ENCODE peak calls at places on chromosomes 16 and 17, in ten cellular contexts. One of them, this sample, is unnamed.

GRCh38 chr16:87051526-87052320 is 265.5 kb downstream of the C16orf95 start:
- DNase-seq in Right ventricle myocardium superior: no peak
- DNase-seq in GM20000: no peak
- DNase-seq in GM23248: no peak
- DNase-seq in effector CD4-positive, alpha-beta T cell: no peak
- DNase-seq in right cardiac atrium: no peak
- DNase-seq in iPS-NIHi11: no peak
- DNase-seq in AG10803: no peak
- DNase-seq in HFFc6: no peak
- DNase-seq in stimulated activated CD4-positive, alpha-beta T cell treated with anti-CD3 and anti-CD28 coated beads, Interleukin-2, amount 100 ng/mL, for 48 hours: no peak
- DNase-seq in this sample: no peak

GRCh38 chr17:81420769-81421462 is 25.7 kb downstream of the BAHCC1 start:
- DNase-seq in iPS-NIHi11: no peak
- DNase-seq in stimulated activated CD4-positive, alpha-beta T cell treated with anti-CD3 and anti-CD28 coated beads, Interleukin-2, amount 100 ng/mL, for 48 hours: no peak
- DNase-seq in right cardiac atrium: peak; percentile 87
- DNase-seq in GM23248: peak; percentile 77
- DNase-seq in AG10803: peak; percentile 68
- DNase-seq in HFFc6: no peak
- DNase-seq in effector CD4-positive, alpha-beta T cell: no peak
- DNase-seq in GM20000: no peak
- DNase-seq in Right ventricle myocardium superior: peak; percentile 82
- DNase-seq in this sample: no peak

GRCh38 chr16:75818491-75818890 is 92.2 kb upstream of the CPHXL start:
- DNase-seq in AG10803: no peak
- DNase-seq in iPS-NIHi11: no peak
- DNase-seq in Right ventricle myocardium superior: no peak
- DNase-seq in stimulated activated CD4-positive, alpha-beta T cell treated with anti-CD3 and anti-CD28 coated beads, Interleukin-2, amount 100 ng/mL, for 48 hours: no peak
- DNase-seq in right cardiac atrium: no peak
- DNase-seq in HFFc6: no peak
- DNase-seq in effector CD4-positive, alpha-beta T cell: no peak
- DNase-seq in GM20000: no peak
- DNase-seq in GM23248: peak; percentile 23
- DNase-seq in this sample: no peak

GRCh38 chr17:64085650-64086005 is 44.3 kb downstream of the ERN1 start:
- DNase-seq in right cardiac atrium: no peak
- DNase-seq in HFFc6: no peak
- DNase-seq in AG10803: no peak
- DNase-seq in Right ventricle myocardium superior: no peak
- DNase-seq in iPS-NIHi11: no peak
- DNase-seq in stimulated activated CD4-positive, alpha-beta T cell treated with anti-CD3 and anti-CD28 coated beads, Interleukin-2, amount 100 ng/mL, for 48 hours: no peak
- DNase-seq in GM20000: no peak
- DNase-seq in GM23248: no peak
- DNase-seq in effector CD4-positive, alpha-beta T cell: no peak
- DNase-seq in this sample: no peak

GRCh38 chr17:72691017-72691416 is 401.5 kb downstream of the SLC39A11 start:
- DNase-seq in Right ventricle myocardium superior: no peak
- DNase-seq in iPS-NIHi11: no peak
- DNase-seq in stimulated activated CD4-positive, alpha-beta T cell treated with anti-CD3 and anti-CD28 coated beads, Interleukin-2, amount 100 ng/mL, for 48 hours: no peak
- DNase-seq in right cardiac atrium: no peak
- DNase-seq in AG10803: no peak
- DNase-seq in HFFc6: no peak
- DNase-seq in effector CD4-positive, alpha-beta T cell: no peak
- DNase-seq in GM20000: no peak
- DNase-seq in GM23248: peak; percentile 38
- DNase-seq in this sample: no peak

GRCh38 chr17:14094676-14095075 is 25.4 kb downstream of the COX10 start:
- DNase-seq in GM23248: no peak
- DNase-seq in GM20000: no peak
- DNase-seq in stimulated activated CD4-positive, alpha-beta T cell treated with anti-CD3 and anti-CD28 coated beads, Interleukin-2, amount 100 ng/mL, for 48 hours: no peak
- DNase-seq in Right ventricle myocardium superior: no peak
- DNase-seq in effector CD4-positive, alpha-beta T cell: no peak
- DNase-seq in right cardiac atrium: no peak
- DNase-seq in AG10803: no peak
- DNase-seq in HFFc6: no peak
- DNase-seq in iPS-NIHi11: no peak
- DNase-seq in this sample: no peak

GRCh38 chr17:53006006-53006405 is 816.7 kb upstream of the KIF2B start:
- DNase-seq in Right ventricle myocardium superior: no peak
- DNase-seq in AG10803: no peak
- DNase-seq in right cardiac atrium: no peak
- DNase-seq in GM20000: no peak
- DNase-seq in HFFc6: no peak
- DNase-seq in stimulated activated CD4-positive, alpha-beta T cell treated with anti-CD3 and anti-CD28 coated beads, Interleukin-2, amount 100 ng/mL, for 48 hours: no peak
- DNase-seq in GM23248: no peak
- DNase-seq in iPS-NIHi11: no peak
- DNase-seq in effector CD4-positive, alpha-beta T cell: no peak
- DNase-seq in this sample: no peak

GRCh38 chr17:73420897-73421296 is 109.1 kb upstream of the CDC42EP4 start:
- DNase-seq in right cardiac atrium: no peak
- DNase-seq in stimulated activated CD4-positive, alpha-beta T cell treated with anti-CD3 and anti-CD28 coated beads, Interleukin-2, amount 100 ng/mL, for 48 hours: no peak
- DNase-seq in HFFc6: no peak
- DNase-seq in GM23248: peak; percentile 32
- DNase-seq in effector CD4-positive, alpha-beta T cell: no peak
- DNase-seq in Right ventricle myocardium superior: no peak
- DNase-seq in GM20000: no peak
- DNase-seq in iPS-NIHi11: peak; percentile 54
- DNase-seq in AG10803: no peak
- DNase-seq in this sample: no peak

GRCh38 chr17:40107266-40107980 is 7.0 kb upstream of the NR1D1 start:
- DNase-seq in effector CD4-positive, alpha-beta T cell: no peak
- DNase-seq in HFFc6: no peak
- DNase-seq in Right ventricle myocardium superior: no peak
- DNase-seq in stimulated activated CD4-positive, alpha-beta T cell treated with anti-CD3 and anti-CD28 coated beads, Interleukin-2, amount 100 ng/mL, for 48 hours: no peak
- DNase-seq in right cardiac atrium: no peak
- DNase-seq in GM20000: no peak
- DNase-seq in AG10803: peak; percentile 48
- DNase-seq in GM23248: peak; percentile 55
- DNase-seq in iPS-NIHi11: no peak
- DNase-seq in this sample: no peak

GRCh38 chr17:16052486-16052885 is 52.9 kb downstream of the TTC19 start:
- DNase-seq in effector CD4-positive, alpha-beta T cell: no peak
- DNase-seq in Right ventricle myocardium superior: no peak
- DNase-seq in GM20000: no peak
- DNase-seq in GM23248: no peak
- DNase-seq in HFFc6: peak; percentile 37
- DNase-seq in iPS-NIHi11: no peak
- DNase-seq in AG10803: peak; percentile 46
- DNase-seq in stimulated activated CD4-positive, alpha-beta T cell treated with anti-CD3 and anti-CD28 coated beads, Interleukin-2, amount 100 ng/mL, for 48 hours: no peak
- DNase-seq in right cardiac atrium: no peak
- DNase-seq in this sample: no peak

GRCh38 chr16:53864819-53865491 is 161.0 kb downstream of the FTO start:
- DNase-seq in effector CD4-positive, alpha-beta T cell: no peak
- DNase-seq in GM20000: no peak
- DNase-seq in right cardiac atrium: no peak
- DNase-seq in HFFc6: peak; percentile 7
- DNase-seq in Right ventricle myocardium superior: no peak
- DNase-seq in AG10803: no peak
- DNase-seq in iPS-NIHi11: no peak
- DNase-seq in GM23248: peak; percentile 57
- DNase-seq in stimulated activated CD4-positive, alpha-beta T cell treated with anti-CD3 and anti-CD28 coated beads, Interleukin-2, amount 100 ng/mL, for 48 hours: no peak
- DNase-seq in this sample: no peak

GRCh38 chr17:78266231-78266631 is 34.8 kb downstream of the TMEM235 start:
- DNase-seq in stimulated activated CD4-positive, alpha-beta T cell treated with anti-CD3 and anti-CD28 coated beads, Interleukin-2, amount 100 ng/mL, for 48 hours: no peak
- DNase-seq in GM20000: no peak
- DNase-seq in right cardiac atrium: peak; percentile 63
- DNase-seq in HFFc6: no peak
- DNase-seq in GM23248: no peak
- DNase-seq in AG10803: no peak
- DNase-seq in Right ventricle myocardium superior: peak; percentile 21
- DNase-seq in iPS-NIHi11: no peak
- DNase-seq in effector CD4-positive, alpha-beta T cell: no peak
- DNase-seq in this sample: peak; percentile 31

GRCh38 chr17:28505986-28506665 is at the start of gene FOXN1:
- DNase-seq in right cardiac atrium: no peak
- DNase-seq in Right ventricle myocardium superior: no peak
- DNase-seq in GM20000: no peak
- DNase-seq in HFFc6: no peak
- DNase-seq in GM23248: no peak
- DNase-seq in stimulated activated CD4-positive, alpha-beta T cell treated with anti-CD3 and anti-CD28 coated beads, Interleukin-2, amount 100 ng/mL, for 48 hours: no peak
- DNase-seq in AG10803: no peak
- DNase-seq in effector CD4-positive, alpha-beta T cell: no peak
- DNase-seq in iPS-NIHi11: no peak
- DNase-seq in this sample: no peak

GRCh38 chr16:29857133-29857760 is 5.8 kb downstream of the CDIPT start:
- DNase-seq in GM23248: peak; percentile 86
- DNase-seq in Right ventricle myocardium superior: no peak
- DNase-seq in AG10803: peak; percentile 95
- DNase-seq in GM20000: no peak
- DNase-seq in HFFc6: peak; percentile 78
- DNase-seq in right cardiac atrium: no peak
- DNase-seq in effector CD4-positive, alpha-beta T cell: no peak
- DNase-seq in iPS-NIHi11: no peak
- DNase-seq in stimulated activated CD4-positive, alpha-beta T cell treated with anti-CD3 and anti-CD28 coated beads, Interleukin-2, amount 100 ng/mL, for 48 hours: no peak
- DNase-seq in this sample: no peak

GRCh38 chr16:56669005-56669839 is at the start of gene MT1H:
- DNase-seq in AG10803: no peak
- DNase-seq in iPS-NIHi11: no peak
- DNase-seq in Right ventricle myocardium superior: no peak
- DNase-seq in right cardiac atrium: no peak
- DNase-seq in GM23248: no peak
- DNase-seq in HFFc6: no peak
- DNase-seq in effector CD4-positive, alpha-beta T cell: no peak
- DNase-seq in stimulated activated CD4-positive, alpha-beta T cell treated with anti-CD3 and anti-CD28 coated beads, Interleukin-2, amount 100 ng/mL, for 48 hours: no peak
- DNase-seq in GM20000: no peak
- DNase-seq in this sample: no peak

GRCh38 chr17:46190763-46191162 is 2.5 kb downstream of the KANSL1 start:
- DNase-seq in effector CD4-positive, alpha-beta T cell: no peak
- DNase-seq in right cardiac atrium: no peak
- DNase-seq in Right ventricle myocardium superior: no peak
- DNase-seq in HFFc6: no peak
- DNase-seq in GM23248: peak; percentile 48
- DNase-seq in iPS-NIHi11: no peak
- DNase-seq in stimulated activated CD4-positive, alpha-beta T cell treated with anti-CD3 and anti-CD28 coated beads, Interleukin-2, amount 100 ng/mL, for 48 hours: no peak
- DNase-seq in GM20000: no peak
- DNase-seq in AG10803: peak; percentile 25
- DNase-seq in this sample: no peak

GRCh38 chr17:76558210-76559095 is 18.6 kb downstream of the PRCD start:
- DNase-seq in HFFc6: peak; percentile 27
- DNase-seq in iPS-NIHi11: no peak
- DNase-seq in right cardiac atrium: no peak
- DNase-seq in GM20000: no peak
- DNase-seq in stimulated activated CD4-positive, alpha-beta T cell treated with anti-CD3 and anti-CD28 coated beads, Interleukin-2, amount 100 ng/mL, for 48 hours: no peak
- DNase-seq in AG10803: no peak
- DNase-seq in Right ventricle myocardium superior: no peak
- DNase-seq in effector CD4-positive, alpha-beta T cell: no peak
- DNase-seq in GM23248: peak; percentile 63
- DNase-seq in this sample: no peak

GRCh38 chr16:46577988-46578579 is 43.1 kb downstream of the SHCBP1 start:
- DNase-seq in HFFc6: no peak
- DNase-seq in stimulated activated CD4-positive, alpha-beta T cell treated with anti-CD3 and anti-CD28 coated beads, Interleukin-2, amount 100 ng/mL, for 48 hours: no peak
- DNase-seq in right cardiac atrium: no peak
- DNase-seq in GM20000: no peak
- DNase-seq in GM23248: no peak
- DNase-seq in iPS-NIHi11: no peak
- DNase-seq in Right ventricle myocardium superior: no peak
- DNase-seq in effector CD4-positive, alpha-beta T cell: no peak
- DNase-seq in AG10803: no peak
- DNase-seq in this sample: no peak

GRCh38 chr17:62882284-62882683 is 74.2 kb upstream of the MARCHF10 start:
- DNase-seq in GM20000: no peak
- DNase-seq in AG10803: no peak
- DNase-seq in iPS-NIHi11: no peak
- DNase-seq in effector CD4-positive, alpha-beta T cell: no peak
- DNase-seq in stimulated activated CD4-positive, alpha-beta T cell treated with anti-CD3 and anti-CD28 coated beads, Interleukin-2, amount 100 ng/mL, for 48 hours: no peak
- DNase-seq in Right ventricle myocardium superior: no peak
- DNase-seq in HFFc6: no peak
- DNase-seq in right cardiac atrium: no peak
- DNase-seq in GM23248: no peak
- DNase-seq in this sample: no peak

GRCh38 chr16:52964290-52964689 is 88.4 kb downstream of the CHD9NB start:
- DNase-seq in AG10803: peak; percentile 2
- DNase-seq in effector CD4-positive, alpha-beta T cell: no peak
- DNase-seq in GM23248: peak; percentile 25
- DNase-seq in HFFc6: no peak
- DNase-seq in Right ventricle myocardium superior: no peak
- DNase-seq in iPS-NIHi11: no peak
- DNase-seq in GM20000: no peak
- DNase-seq in right cardiac atrium: no peak
- DNase-seq in stimulated activated CD4-positive, alpha-beta T cell treated with anti-CD3 and anti-CD28 coated beads, Interleukin-2, amount 100 ng/mL, for 48 hours: no peak
- DNase-seq in this sample: no peak

GRCh38 chr16:87384162-87384999 is 805 bp upstream of the FBXO31 start:
- DNase-seq in effector CD4-positive, alpha-beta T cell: no peak
- DNase-seq in GM20000: peak; percentile 85
- DNase-seq in stimulated activated CD4-positive, alpha-beta T cell treated with anti-CD3 and anti-CD28 coated beads, Interleukin-2, amount 100 ng/mL, for 48 hours: peak; percentile 41
- DNase-seq in right cardiac atrium: peak; percentile 87
- DNase-seq in GM23248: peak; percentile 80
- DNase-seq in iPS-NIHi11: peak; percentile 48
- DNase-seq in Right ventricle myocardium superior: peak; percentile 80
- DNase-seq in HFFc6: no peak
- DNase-seq in AG10803: no peak
- DNase-seq in this sample: peak; percentile 86

GRCh38 chr17:3893003-3893719 is at the start of gene CAMKK1:
- DNase-seq in GM20000: peak; percentile 100
- DNase-seq in Right ventricle myocardium superior: peak; percentile 95
- DNase-seq in effector CD4-positive, alpha-beta T cell: peak; percentile 83
- DNase-seq in iPS-NIHi11: peak; percentile 99
- DNase-seq in GM23248: peak; percentile 95
- DNase-seq in HFFc6: peak; percentile 67
- DNase-seq in right cardiac atrium: peak; percentile 97
- DNase-seq in AG10803: peak; percentile 72
- DNase-seq in stimulated activated CD4-positive, alpha-beta T cell treated with anti-CD3 and anti-CD28 coated beads, Interleukin-2, amount 100 ng/mL, for 48 hours: peak; percentile 87
- DNase-seq in this sample: peak; percentile 96

GRCh38 chr16:49492090-49492801 is 118.6 kb downstream of the C16orf78 start:
- DNase-seq in Right ventricle myocardium superior: peak; percentile 66
- DNase-seq in GM23248: peak; percentile 39
- DNase-seq in stimulated activated CD4-positive, alpha-beta T cell treated with anti-CD3 and anti-CD28 coated beads, Interleukin-2, amount 100 ng/mL, for 48 hours: peak; percentile 50
- DNase-seq in HFFc6: no peak
- DNase-seq in right cardiac atrium: peak; percentile 81
- DNase-seq in effector CD4-positive, alpha-beta T cell: no peak
- DNase-seq in AG10803: no peak
- DNase-seq in iPS-NIHi11: peak; percentile 98
- DNase-seq in GM20000: peak; percentile 87
- DNase-seq in this sample: peak; percentile 74

GRCh38 chr16:14283786-14284185 is 212.7 kb downstream of the MRTFB start:
- DNase-seq in GM23248: no peak
- DNase-seq in stimulated activated CD4-positive, alpha-beta T cell treated with anti-CD3 and anti-CD28 coated beads, Interleukin-2, amount 100 ng/mL, for 48 hours: no peak
- DNase-seq in iPS-NIHi11: peak; percentile 16
- DNase-seq in HFFc6: no peak
- DNase-seq in GM20000: no peak
- DNase-seq in AG10803: no peak
- DNase-seq in right cardiac atrium: no peak
- DNase-seq in effector CD4-positive, alpha-beta T cell: no peak
- DNase-seq in Right ventricle myocardium superior: no peak
- DNase-seq in this sample: no peak

GRCh38 chr16:68116256-68116853 is 31.2 kb downstream of the NFATC3 start:
- DNase-seq in HFFc6: peak; percentile 39
- DNase-seq in stimulated activated CD4-positive, alpha-beta T cell treated with anti-CD3 and anti-CD28 coated beads, Interleukin-2, amount 100 ng/mL, for 48 hours: no peak
- DNase-seq in AG10803: peak; percentile 29
- DNase-seq in GM20000: peak; percentile 24
- DNase-seq in iPS-NIHi11: no peak
- DNase-seq in Right ventricle myocardium superior: no peak
- DNase-seq in effector CD4-positive, alpha-beta T cell: no peak
- DNase-seq in right cardiac atrium: no peak
- DNase-seq in GM23248: peak; percentile 61
- DNase-seq in this sample: no peak

GRCh38 chr17:43020789-43021738 is 1.1 kb downstream of the VAT1 start:
- DNase-seq in iPS-NIHi11: peak; percentile 62
- DNase-seq in HFFc6: peak; percentile 41
- DNase-seq in effector CD4-positive, alpha-beta T cell: peak; percentile 24
- DNase-seq in AG10803: peak; percentile 77
- DNase-seq in GM23248: peak; percentile 89
- DNase-seq in GM20000: peak; percentile 70
- DNase-seq in stimulated activated CD4-positive, alpha-beta T cell treated with anti-CD3 and anti-CD28 coated beads, Interleukin-2, amount 100 ng/mL, for 48 hours: no peak
- DNase-seq in right cardiac atrium: peak; percentile 89
- DNase-seq in Right ventricle myocardium superior: peak; percentile 80
- DNase-seq in this sample: peak; percentile 82

GRCh38 chr16:67223992-67224391 is 2.9 kb upstream of the TMEM208 start:
- DNase-seq in Right ventricle myocardium superior: no peak
- DNase-seq in iPS-NIHi11: no peak
- DNase-seq in HFFc6: no peak
- DNase-seq in GM20000: no peak
- DNase-seq in AG10803: no peak
- DNase-seq in GM23248: no peak
- DNase-seq in right cardiac atrium: peak; percentile 12
- DNase-seq in effector CD4-positive, alpha-beta T cell: no peak
- DNase-seq in stimulated activated CD4-positive, alpha-beta T cell treated with anti-CD3 and anti-CD28 coated beads, Interleukin-2, amount 100 ng/mL, for 48 hours: no peak
- DNase-seq in this sample: peak; percentile 17

GRCh38 chr16:86289907-86290306 is 220.4 kb upstream of the FOXF1 start:
- DNase-seq in right cardiac atrium: no peak
- DNase-seq in Right ventricle myocardium superior: no peak
- DNase-seq in stimulated activated CD4-positive, alpha-beta T cell treated with anti-CD3 and anti-CD28 coated beads, Interleukin-2, amount 100 ng/mL, for 48 hours: no peak
- DNase-seq in GM23248: no peak
- DNase-seq in GM20000: no peak
- DNase-seq in iPS-NIHi11: no peak
- DNase-seq in effector CD4-positive, alpha-beta T cell: no peak
- DNase-seq in AG10803: no peak
- DNase-seq in HFFc6: no peak
- DNase-seq in this sample: no peak